ENCODE peak calls at places on chromosome 1, in four cellular contexts. One of them, this sample, is unnamed.

GRCh38 chr1:178944729-178945128 is 73.9 kb upstream of the ANGPTL1 start:
- DNase-seq in stimulated activated CD8-positive, alpha-beta memory T cell treated with anti-CD3 and anti-CD28 coated beads, Interleukin-4, amount 100 ng/mL, for 1 hour: no peak
- DNase-seq in putamen: no peak
- DNase-seq in AG08396: no peak
- DNase-seq in this sample: no peak

GRCh38 chr1:54462597-54463258 is 56.5 kb upstream of the SSBP3 start:
- DNase-seq in putamen: no peak
- DNase-seq in stimulated activated CD8-positive, alpha-beta memory T cell treated with anti-CD3 and anti-CD28 coated beads, Interleukin-4, amount 100 ng/mL, for 1 hour: no peak
- DNase-seq in AG08396: no peak
- DNase-seq in this sample: no peak

GRCh38 chr1:100952104-100952745 is 56.3 kb downstream of the SLC30A7 start:
- DNase-seq in stimulated activated CD8-positive, alpha-beta memory T cell treated with anti-CD3 and anti-CD28 coated beads, Interleukin-4, amount 100 ng/mL, for 1 hour: no peak
- DNase-seq in AG08396: no peak
- DNase-seq in putamen: no peak
- DNase-seq in this sample: no peak

GRCh38 chr1:219710529-219711194 is 97.8 kb upstream of the ZC3H11B start:
- DNase-seq in AG08396: peak
- DNase-seq in putamen: no peak
- DNase-seq in stimulated activated CD8-positive, alpha-beta memory T cell treated with anti-CD3 and anti-CD28 coated beads, Interleukin-4, amount 100 ng/mL, for 1 hour: no peak
- DNase-seq in this sample: no peak

GRCh38 chr1:98053471-98054366 is 132.9 kb upstream of the DPYD start:
- DNase-seq in stimulated activated CD8-positive, alpha-beta memory T cell treated with anti-CD3 and anti-CD28 coated beads, Interleukin-4, amount 100 ng/mL, for 1 hour: no peak
- DNase-seq in AG08396: peak
- DNase-seq in putamen: peak
- DNase-seq in this sample: peak

GRCh38 chr1:230627767-230628166 is 14.5 kb upstream of the COG2 start:
- DNase-seq in stimulated activated CD8-positive, alpha-beta memory T cell treated with anti-CD3 and anti-CD28 coated beads, Interleukin-4, amount 100 ng/mL, for 1 hour: no peak
- DNase-seq in AG08396: no peak
- DNase-seq in putamen: no peak
- DNase-seq in this sample: no peak

GRCh38 chr1:162240643-162240976 is 136.0 kb downstream of the SPATA46 start:
- DNase-seq in stimulated activated CD8-positive, alpha-beta memory T cell treated with anti-CD3 and anti-CD28 coated beads, Interleukin-4, amount 100 ng/mL, for 1 hour: no peak
- DNase-seq in putamen: no peak
- DNase-seq in AG08396: no peak
- DNase-seq in this sample: no peak

GRCh38 chr1:28865997-28866650 is 48.2 kb upstream of the EPB41 start:
- DNase-seq in putamen: no peak
- DNase-seq in stimulated activated CD8-positive, alpha-beta memory T cell treated with anti-CD3 and anti-CD28 coated beads, Interleukin-4, amount 100 ng/mL, for 1 hour: no peak
- DNase-seq in AG08396: peak
- DNase-seq in this sample: no peak

This sample was measured in globus pallidus.